ENCODE peak calls at places on chromosomes 1 and 21, in nine cellular contexts. G is hepatocyte, S is esophagus muscularis mucosa, X is HT1080, I is amniotic stem cell, A is substantia nigra, R is T-cell, W is nephron progenitor cell, Y is tibial artery. U is an unnamed sample.
A peak's percentile ranks its signal among the peaks of the same experiment; 100 is the strongest.

GRCh38 chr1:245056913-245057312 is 97.9 kb upstream of the KIF26B start:
- DNase-seq in I (no peak), W (no peak), X (no peak), R (no peak), S (no peak), G (no peak), Y (no peak), A (no peak), U (no peak)

GRCh38 chr1:17596651-17597509 is 57.4 kb downstream of the ARHGEF10L start:
- DNase-seq in X (no peak), W (no peak), A (no peak), S (no peak), G (peak; percentile 74), R (no peak), Y (no peak), I (no peak), U (no peak)

GRCh38 chr1:165057956-165058355 is 298.6 kb downstream of the LMX1A start:
- DNase-seq in R (no peak), I (no peak), A (no peak), Y (no peak), S (no peak), X (no peak), G (no peak), W (no peak), U (no peak)

GRCh38 chr21:27076035-27076434 is 109.1 kb upstream of the ADAMTS5 start:
- DNase-seq in G (no peak), I (no peak), X (no peak), S (no peak), W (no peak), R (no peak), A (no peak), Y (no peak), U (no peak)

GRCh38 chr1:110542730-110543129 is 23.8 kb upstream of the KCNA10 start:
- DNase-seq in S (no peak), G (peak; percentile 72), R (no peak), A (no peak), X (no peak), W (peak; percentile 59), I (peak; percentile 19), Y (no peak), U (peak; percentile 9)

GRCh38 chr1:147551036-147551435 is 9.7 kb downstream of the BCL9 start:
- DNase-seq in G (no peak), W (no peak), R (no peak), I (no peak), Y (no peak), S (no peak), X (no peak), A (no peak), U (no peak)

GRCh38 chr1:222618001-222618879 is at the start of gene MIA3:
- DNase-seq in Y (peak; percentile 87), W (peak; percentile 81), S (no peak), R (peak; percentile 33), I (peak; percentile 74), G (peak; percentile 89), X (no peak), A (peak; percentile 82), U (no peak)

GRCh38 chr1:24212376-24212775 is 25.3 kb upstream of the IFNLR1 start:
- DNase-seq in S (no peak), A (no peak), Y (no peak), I (no peak), W (no peak), G (no peak), R (no peak), X (no peak), U (no peak)

GRCh38 chr1:7616076-7616833 is 154.8 kb upstream of the VAMP3 start:
- DNase-seq in G (peak; percentile 75), X (peak; percentile 20), S (no peak), A (no peak), R (no peak), I (no peak), W (peak; percentile 90), Y (peak; percentile 62), U (no peak)

GRCh38 chr1:169468982-169469381 is 16.8 kb downstream of the SLC19A2 start:
- DNase-seq in S (no peak), R (no peak), X (peak; percentile 8), G (no peak), A (no peak), W (no peak), I (no peak), Y (no peak), U (no peak)

GRCh38 chr1:212630159-212630900 is 21.8 kb downstream of the ATF3 start:
- DNase-seq in R (peak; percentile 49), S (no peak), A (peak; percentile 65), W (peak; percentile 64), Y (peak; percentile 72), X (peak; percentile 64), G (peak; percentile 80), I (no peak), U (no peak)

GRCh38 chr1:47913225-47913823 is 83.9 kb downstream of the TRABD2B start:
- DNase-seq in X (no peak), G (no peak), W (no peak), I (no peak), S (no peak), R (no peak), A (no peak), Y (no peak), U (no peak)

GRCh38 chr1:237754627-237755026 is 136.1 kb downstream of the ZP4 start:
- DNase-seq in W (no peak), Y (no peak), X (no peak), I (no peak), A (no peak), S (no peak), G (no peak), R (no peak), U (no peak)

GRCh38 chr1:76668046-76668445 is 199.2 kb upstream of the ST6GALNAC5 start:
- DNase-seq in R (no peak), Y (no peak), S (no peak), X (peak; percentile 12), A (no peak), W (peak; percentile 43), G (no peak), I (no peak), U (no peak)

GRCh38 chr1:222652676-222653075 is 34.8 kb downstream of the MIA3 start:
- DNase-seq in R (no peak), X (no peak), I (no peak), W (no peak), Y (no peak), A (no peak), G (no peak), S (no peak), U (no peak)

GRCh38 chr21:36169465-36170128 is 13.0 kb downstream of the DOP1B start:
- DNase-seq in G (no peak), A (no peak), X (no peak), W (no peak), I (no peak), Y (no peak), R (no peak), S (no peak), U (no peak)

GRCh38 chr1:185526318-185527307 is 207.6 kb upstream of the HMCN1 start:
- DNase-seq in G (no peak), R (no peak), W (no peak), I (no peak), S (no peak), X (no peak), Y (no peak), A (no peak), U (no peak)

GRCh38 chr1:97385536-97385935 is 535.3 kb downstream of the DPYD start:
- DNase-seq in X (no peak), I (no peak), S (no peak), Y (no peak), A (no peak), G (no peak), W (no peak), R (no peak), U (no peak)

GRCh38 chr21:45438391-45439145 is 33.6 kb downstream of the COL18A1 start:
- DNase-seq in G (no peak), R (no peak), W (no peak), A (no peak), X (no peak), S (no peak), I (no peak), Y (no peak), U (no peak)

GRCh38 chr1:115282825-115283224 is 55.2 kb downstream of the NGF start:
- DNase-seq in X (no peak), Y (peak; percentile 91), I (no peak), W (no peak), R (no peak), G (no peak), S (peak; percentile 95), A (peak; percentile 13), U (peak; percentile 79)

GRCh38 chr1:2972011-2972878 is 49.0 kb upstream of the ACTRT2 start:
- DNase-seq in A (no peak), R (no peak), S (no peak), X (no peak), I (no peak), Y (peak; percentile 60), G (no peak), W (no peak), U (no peak)

GRCh38 chr1:237287876-237288517 is 246.0 kb downstream of the RYR2 start:
- DNase-seq in I (no peak), R (no peak), G (peak; percentile 7), W (no peak), A (no peak), Y (no peak), S (no peak), X (no peak), U (no peak)

GRCh38 chr1:39422604-39423003 is 68.8 kb upstream of the BMP8A start:
- DNase-seq in I (no peak), Y (no peak), G (no peak), S (no peak), W (no peak), R (no peak), A (no peak), X (no peak), U (no peak)

GRCh38 chr1:21866629-21867009 is 54.6 kb downstream of the LDLRAD2 start:
- DNase-seq in W (no peak), Y (no peak), X (no peak), I (no peak), S (no peak), A (no peak), R (no peak), G (no peak), U (no peak)

GRCh38 chr1:87472716-87473115 is 144.0 kb downstream of the LMO4 start:
- DNase-seq in G (no peak), W (no peak), R (no peak), Y (no peak), I (no peak), A (no peak), S (no peak), X (no peak), U (no peak)

GRCh38 chr1:184222561-184223157 is 164.2 kb upstream of the C1orf21 start:
- DNase-seq in I (peak; percentile 29), G (peak; percentile 53), S (no peak), A (peak; percentile 8), Y (peak; percentile 70), X (peak; percentile 41), R (no peak), W (peak; percentile 44), U (peak; percentile 20)

GRCh38 chr1:86151427-86151826 is 5.1 kb downstream of the COL24A1 start:
- DNase-seq in R (no peak), A (no peak), G (no peak), I (no peak), W (no peak), X (peak; percentile 60), S (no peak), Y (no peak), U (no peak)

GRCh38 chr1:192603218-192603787 is 27.7 kb downstream of the RGS1 start:
- DNase-seq in W (no peak), Y (no peak), A (no peak), G (no peak), R (no peak), S (no peak), I (no peak), X (no peak), U (no peak)

GRCh38 chr1:116514708-116515525 is 55.9 kb downstream of the CD58 start:
- DNase-seq in G (no peak), R (peak; percentile 54), I (no peak), Y (no peak), X (peak; percentile 96), A (no peak), W (no peak), S (no peak), U (no peak)

GRCh38 chr1:7299329-7299799 is 471.7 kb upstream of the VAMP3 start:
- DNase-seq in X (peak; percentile 99), Y (peak; percentile 81), R (no peak), A (peak; percentile 64), W (no peak), S (peak; percentile 91), I (peak; percentile 91), G (peak; percentile 89), U (peak; percentile 95)

GRCh38 chr1:62589321-62589720 is 8.0 kb upstream of the ANGPTL3 start:
- DNase-seq in W (no peak), S (no peak), I (peak; percentile 6), R (no peak), Y (no peak), G (no peak), X (no peak), A (no peak), U (no peak)